ENCODE peak calls at places on chromosomes 16 and 17, in ten cellular contexts. F is neural crest cell; G is activated CD4-positive, CD25-positive, alpha-beta regulatory T cell; W is fibroblast of the aortic adventitia; X is stimulated activated CD8-positive, alpha-beta memory T cell treated with anti-CD3 and anti-CD28 coated beads, Interleukin-12 subunit alpha, Interleukin-12 subunit beta, amount 100 ng/mL, for 4 hours; J is H7; M is IMR-90; R is activated CD4-positive, alpha-beta memory T cell treated with anti-CD3 and anti-CD28 coated beads, Interleukin-2, amount 10 ng/mL, durations not matched to agents 7 days and 5 days; Y is D721Med; O is NAMALWA. S is an unnamed sample.
A peak's percentile ranks its signal among the peaks of the same experiment; 100 is the strongest.

GRCh38 chr16:57422026-57422944 is 17.7 kb downstream of the CCL17 start:
- DNase-seq in F (peak; percentile 58), G (no peak), W (peak; percentile 79), X (no peak), J (peak; percentile 71), M (peak; percentile 72), R (no peak), Y (no peak), O (peak; percentile 53), S (peak; percentile 69)

GRCh38 chr17:79230576-79230975 is 156.0 kb downstream of the ENGASE start:
- DNase-seq in F (no peak), G (no peak), W (no peak), X (no peak), J (no peak), M (no peak), R (no peak), Y (no peak), O (no peak), S (no peak)

GRCh38 chr16:52470601-52471000 is 76.3 kb downstream of the TOX3 start:
- DNase-seq in F (no peak), G (no peak), W (no peak), X (no peak), J (peak; percentile 6), M (no peak), R (no peak), Y (no peak), O (no peak), S (no peak)

GRCh38 chr17:41428591-41429326 is 4.4 kb upstream of the KRT37 start:
- DNase-seq in F (no peak), G (no peak), W (no peak), X (no peak), J (peak; percentile 51), M (no peak), R (no peak), Y (no peak), O (no peak), S (no peak)

GRCh38 chr17:67655478-67656148 is 62.1 kb upstream of the NOL11 start:
- DNase-seq in F (no peak), G (no peak), W (no peak), X (no peak), J (no peak), M (no peak), R (no peak), Y (no peak), O (no peak), S (no peak)

GRCh38 chr17:82677353-82677925 is 21.1 kb downstream of the RAB40B start:
- DNase-seq in F (no peak), G (no peak), W (no peak), X (no peak), J (no peak), M (no peak), R (no peak), Y (no peak), O (no peak), S (no peak)

GRCh38 chr17:73126716-73127473 is 34.4 kb upstream of the SLC39A11 start:
- DNase-seq in F (no peak), G (no peak), W (no peak), X (no peak), J (no peak), M (peak; percentile 13), R (no peak), Y (no peak), O (no peak), S (no peak)

GRCh38 chr17:74972107-74972972 is at the start of gene HID1:
- DNase-seq in F (peak; percentile 59), G (peak; percentile 66), W (no peak), X (peak; percentile 74), J (peak; percentile 98), M (no peak), R (peak; percentile 76), Y (peak; percentile 93), O (peak; percentile 76), S (peak; percentile 59)

GRCh38 chr17:47812146-47812920 is 9.3 kb downstream of the OSBPL7 start:
- DNase-seq in F (no peak), G (no peak), W (no peak), X (no peak), J (peak; percentile 41), M (no peak), R (no peak), Y (no peak), O (no peak), S (no peak)

GRCh38 chr17:68182940-68183551 is 64.8 kb upstream of the AMZ2 start:
- DNase-seq in F (no peak), G (peak; percentile 29), W (no peak), X (peak; percentile 48), J (peak; percentile 69), M (no peak), R (peak; percentile 80), Y (no peak), O (peak; percentile 86), S (peak; percentile 74)

GRCh38 chr16:67650023-67650422 is 5.1 kb downstream of the CARMIL2 start:
- DNase-seq in F (no peak), G (no peak), W (no peak), X (no peak), J (no peak), M (no peak), R (no peak), Y (no peak), O (no peak), S (no peak)

GRCh38 chr16:85423631-85424030 is 189.5 kb upstream of the GSE1 start:
- DNase-seq in F (no peak), G (no peak), W (no peak), X (no peak), J (no peak), M (no peak), R (no peak), Y (no peak), O (no peak), S (no peak)

GRCh38 chr17:73643012-73643845 is 1.0 kb downstream of the SDK2 start:
- DNase-seq in F (peak; percentile 41), G (no peak), W (no peak), X (no peak), J (peak; percentile 90), M (no peak), R (peak; percentile 24), Y (no peak), O (no peak), S (no peak)

GRCh38 chr17:29393451-29393850 is 3.3 kb downstream of the TAOK1 start:
- DNase-seq in F (no peak), G (no peak), W (peak; percentile 57), X (no peak), J (no peak), M (peak; percentile 46), R (no peak), Y (no peak), O (no peak), S (no peak)

GRCh38 chr17:60168654-60169053 is 18.9 kb downstream of the CA4 start:
- DNase-seq in F (no peak), G (no peak), W (no peak), X (no peak), J (no peak), M (no peak), R (no peak), Y (no peak), O (no peak), S (no peak)

GRCh38 chr16:1494129-1494640 is 1.0 kb downstream of the TELO2 start:
- DNase-seq in F (no peak), G (no peak), W (peak; percentile 83), X (no peak), J (peak; percentile 86), M (peak; percentile 69), R (no peak), Y (no peak), O (peak; percentile 20), S (no peak)

GRCh38 chr16:87560428-87561199 is 41.7 kb upstream of the JPH3 start:
- DNase-seq in F (no peak), G (no peak), W (peak; percentile 80), X (no peak), J (peak; percentile 97), M (no peak), R (no peak), Y (no peak), O (peak; percentile 86), S (peak; percentile 79)

S was measured in Karpas-422.